ENCODE peak calls at places on chromosomes 5 and 9, in six cellular contexts. Z is lower leg skin, N is A549, O is uterus, K is adrenal gland, S is heart left ventricle. M is an unnamed sample.

GRCh38 chr5:149151717-149152116 is 10.4 kb downstream of the ABLIM3 start:
- DNase-seq in Z (no peak), N (peak), O (no peak), K (no peak), S (no peak), M (no peak)

GRCh38 chr9:136095028-136095494 is at the start of gene NACC2:
- DNase-seq in Z (peak), N (peak), O (peak), K (peak), S (peak), M (no peak)

GRCh38 chr9:98838155-98838904 is 30.9 kb downstream of the GALNT12 start:
- DNase-seq in Z (no peak), N (no peak), O (no peak), K (no peak), S (no peak), M (no peak)

GRCh38 chr5:39760385-39761198 is 335.8 kb upstream of the DAB2 start:
- DNase-seq in Z (no peak), N (peak), O (no peak), K (no peak), S (no peak), M (no peak)

GRCh38 chr9:91536211-91536691 is 112.6 kb upstream of the NFIL3 start:
- DNase-seq in Z (no peak), N (peak), O (no peak), K (no peak), S (no peak), M (no peak)

GRCh38 chr9:107131108-107131799 is 151.8 kb upstream of the RAD23B start:
- DNase-seq in Z (no peak), N (no peak), O (no peak), K (no peak), S (no peak), M (no peak)

GRCh38 chr9:71285191-71285656 is 163.8 kb upstream of the TRPM3 start:
- DNase-seq in Z (no peak), N (peak), O (no peak), K (peak), S (no peak), M (no peak)

GRCh38 chr5:443239-444151 is 519 bp downstream of the EXOC3 start:
- DNase-seq in Z (peak), N (peak), O (no peak), K (no peak), S (peak), M (no peak)

GRCh38 chr9:131281119-131281965 is 5.0 kb upstream of the FAM78A start:
- DNase-seq in Z (no peak), N (no peak), O (no peak), K (no peak), S (no peak), M (no peak)

GRCh38 chr5:14204785-14205321 is 61.7 kb downstream of the TRIO start:
- DNase-seq in Z (peak), N (peak), O (peak), K (peak), S (peak), M (no peak)

GRCh38 chr9:108478871-108479332 is 376.9 kb downstream of the ACTL7B start:
- DNase-seq in Z (no peak), N (peak), O (no peak), K (no peak), S (no peak), M (no peak)

GRCh38 chr9:21993893-21994525 is at the start of gene CDKN2A:
- DNase-seq in Z (no peak), N (no peak), O (no peak), K (peak), S (peak), M (no peak)

GRCh38 chr5:44943637-44944036 is 134.9 kb downstream of the MRPS30 start:
- DNase-seq in Z (no peak), N (no peak), O (no peak), K (no peak), S (no peak), M (no peak)

GRCh38 chr9:134222018-134222573 is 57.7 kb upstream of the RNU6ATAC start:
- DNase-seq in Z (no peak), N (no peak), O (no peak), K (peak), S (peak), M (no peak)

GRCh38 chr5:1500411-1501091 is 23.2 kb downstream of the LPCAT1 start:
- DNase-seq in Z (no peak), N (no peak), O (peak), K (peak), S (peak), M (no peak)

GRCh38 chr9:127311239-127311741 is 46.7 kb downstream of the GARNL3 start:
- DNase-seq in Z (no peak), N (peak), O (no peak), K (peak), S (no peak), M (no peak)

GRCh38 chr9:95382433-95382832 is 64.9 kb upstream of the FANCC start:
- DNase-seq in Z (peak), N (no peak), O (no peak), K (no peak), S (no peak), M (no peak)

GRCh38 chr9:136971746-136972145 is 5.6 kb upstream of the PTGDS start:
- DNase-seq in Z (no peak), N (no peak), O (no peak), K (no peak), S (no peak), M (no peak)

GRCh38 chr9:93126151-93126781 is 7.8 kb downstream of the NINJ1 start:
- DNase-seq in Z (peak), N (no peak), O (peak), K (peak), S (peak), M (no peak)

GRCh38 chr5:11902304-11902703 is 1.9 kb downstream of the CTNND2 start:
- DNase-seq in Z (no peak), N (no peak), O (no peak), K (no peak), S (no peak), M (no peak)

GRCh38 chr5:126274396-126274795 is 148.8 kb upstream of the GRAMD2B start:
- DNase-seq in Z (no peak), N (no peak), O (no peak), K (no peak), S (no peak), M (no peak)

GRCh38 chr9:34451135-34451534 is 7.2 kb downstream of the FAM219A start:
- DNase-seq in Z (peak), N (no peak), O (no peak), K (no peak), S (no peak), M (no peak)

GRCh38 chr9:121656941-121657340 is 5.5 kb downstream of the DAB2IP start:
- DNase-seq in Z (no peak), N (no peak), O (no peak), K (no peak), S (no peak), M (no peak)

GRCh38 chr9:96048116-96048953 is 172.8 kb downstream of the ERCC6L2 start:
- DNase-seq in Z (no peak), N (no peak), O (no peak), K (no peak), S (no peak), M (no peak)

GRCh38 chr9:94869415-94869838 is 142.9 kb downstream of the AOPEP start:
- DNase-seq in Z (no peak), N (peak), O (no peak), K (peak), S (no peak), M (no peak)

GRCh38 chr5:86971034-86971511 is 296.6 kb upstream of the RASA1 start:
- DNase-seq in Z (no peak), N (peak), O (no peak), K (peak), S (no peak), M (no peak)

GRCh38 chr5:18465833-18466681 is 831.8 kb downstream of the TAF11L14 start:
- DNase-seq in Z (no peak), N (peak), O (no peak), K (peak), S (no peak), M (no peak)

GRCh38 chr9:76414656-76415055 is 20.4 kb upstream of the RFK start:
- DNase-seq in Z (no peak), N (no peak), O (no peak), K (peak), S (no peak), M (no peak)

GRCh38 chr9:70315389-70315788 is 56.6 kb downstream of the SMC5 start:
- DNase-seq in Z (no peak), N (no peak), O (no peak), K (no peak), S (no peak), M (no peak)

GRCh38 chr5:119105971-119106370 is 35.1 kb downstream of the DMXL1 start:
- DNase-seq in Z (no peak), N (no peak), O (no peak), K (no peak), S (no peak), M (no peak)

GRCh38 chr9:811101-811531 is 30.4 kb upstream of the DMRT1 start:
- DNase-seq in Z (no peak), N (peak), O (no peak), K (no peak), S (no peak), M (no peak)

GRCh38 chr9:123268240-123268949 is at the start of gene STRBP:
- DNase-seq in Z (peak), N (peak), O (peak), K (peak), S (peak), M (no peak)

GRCh38 chr9:124066783-124067563 is 55.4 kb downstream of the LHX2 start:
- DNase-seq in Z (no peak), N (no peak), O (no peak), K (no peak), S (no peak), M (no peak)

GRCh38 chr5:337565-338130 is 16.1 kb downstream of the AHRR start:
- DNase-seq in Z (peak), N (peak), O (no peak), K (no peak), S (no peak), M (no peak)

GRCh38 chr5:68727931-68728330 is 365.9 kb upstream of the SLC30A5 start:
- DNase-seq in Z (no peak), N (no peak), O (no peak), K (no peak), S (no peak), M (no peak)

GRCh38 chr5:68731255-68731654 is 362.6 kb upstream of the SLC30A5 start:
- DNase-seq in Z (no peak), N (no peak), O (no peak), K (no peak), S (no peak), M (no peak)

GRCh38 chr5:68725905-68726683 is 367.7 kb upstream of the SLC30A5 start:
- DNase-seq in Z (no peak), N (no peak), O (no peak), K (no peak), S (no peak), M (no peak)

GRCh38 chr5:68730220-68731010 is 363.4 kb upstream of the SLC30A5 start:
- DNase-seq in Z (no peak), N (peak), O (peak), K (peak), S (no peak), M (no peak)
- TF ChIP-seq POLR2A in Z (no peak), N (no peak), O (no peak), K (no peak), S (no peak), M (no peak)

GRCh38 chr9:72812622-72813111 is 140.2 kb downstream of the ALDH1A1 start:
- DNase-seq in Z (no peak), N (no peak), O (no peak), K (no peak), S (no peak), M (no peak)

GRCh38 chr9:72808446-72808768 is 144.4 kb downstream of the ALDH1A1 start:
- DNase-seq in Z (no peak), N (no peak), O (no peak), K (no peak), S (no peak), M (no peak)

GRCh38 chr9:72813544-72813943 is 139.3 kb downstream of the ALDH1A1 start:
- DNase-seq in Z (no peak), N (no peak), O (no peak), K (no peak), S (no peak), M (no peak)

GRCh38 chr9:72809586-72809985 is 143.3 kb downstream of the ALDH1A1 start:
- DNase-seq in Z (no peak), N (no peak), O (no peak), K (no peak), S (no peak), M (no peak)

DNA sequence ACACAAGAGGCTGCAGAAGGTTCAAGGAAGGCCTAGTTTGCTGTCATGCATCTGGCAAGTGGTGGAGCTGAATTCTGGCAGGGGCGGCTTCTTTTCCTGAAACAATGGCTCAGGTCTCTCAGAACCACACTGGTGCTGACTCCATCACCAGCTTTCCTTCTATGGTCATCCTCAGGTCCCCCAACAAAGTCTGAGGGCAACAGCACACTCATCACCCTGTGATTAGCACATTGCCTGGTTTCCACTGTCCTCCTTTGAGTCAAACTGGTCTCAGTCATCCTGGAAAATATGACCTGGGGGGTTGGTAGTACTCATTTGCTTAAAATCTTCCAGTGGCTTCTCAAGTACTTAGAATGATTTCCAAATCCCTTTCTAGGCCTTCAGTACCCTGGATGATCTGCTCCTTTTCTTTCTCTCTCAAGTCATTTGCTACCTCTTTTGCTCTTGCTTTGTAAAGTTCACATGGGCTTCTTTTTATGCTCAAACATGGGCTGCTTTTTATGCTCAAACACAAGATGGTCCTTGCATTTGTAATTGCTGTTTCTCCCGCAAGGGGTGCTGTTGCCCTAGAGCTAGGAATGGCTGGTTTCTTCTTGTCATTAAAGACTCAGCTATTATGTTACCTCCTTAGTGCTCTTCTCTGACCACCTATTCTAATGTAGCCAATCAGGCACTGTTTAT is 144.9 kb downstream of the ALDH1A1 start:
- DNase-seq in Z (no peak), N (peak), O (no peak), K (no peak), S (no peak), M (no peak)
- TF ChIP-seq CTCF in Z (no peak), N (peak), O (no peak), K (no peak), S (no peak), M (no peak)

GRCh38 chr9:128902351-128903078 is 18.3 kb upstream of the PHYHD1 start:
- DNase-seq in Z (peak), N (no peak), O (no peak), K (no peak), S (peak), M (no peak)
- TF ChIP-seq POLR2A in Z (no peak), N (no peak), O (no peak), K (no peak), S (no peak), M (no peak)

DNA sequence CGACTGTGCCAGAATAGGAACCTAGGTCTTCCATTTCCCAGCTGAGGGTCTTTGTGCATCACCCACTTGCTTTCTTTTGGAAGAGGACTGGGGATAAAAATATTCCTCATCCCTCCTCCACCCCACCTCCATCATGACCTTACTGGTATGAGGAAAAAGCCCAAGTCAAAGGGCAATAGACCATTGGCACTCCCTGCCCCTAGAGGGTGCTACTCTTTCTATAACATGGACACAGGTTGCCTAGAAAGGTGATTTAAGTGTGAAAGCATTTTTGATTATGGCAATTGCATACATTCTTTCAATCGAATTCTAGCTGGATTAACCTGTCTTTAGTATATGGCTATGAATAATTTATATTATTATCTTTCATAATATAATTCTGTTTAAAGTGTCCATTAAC is 22.8 kb upstream of the ZNF618 start:
- DNase-seq in Z (no peak), N (peak), O (no peak), K (no peak), S (no peak), M (no peak)
- TF ChIP-seq CTCF in Z (no peak), N (no peak), O (no peak), K (peak), S (no peak), M (no peak)

DNA sequence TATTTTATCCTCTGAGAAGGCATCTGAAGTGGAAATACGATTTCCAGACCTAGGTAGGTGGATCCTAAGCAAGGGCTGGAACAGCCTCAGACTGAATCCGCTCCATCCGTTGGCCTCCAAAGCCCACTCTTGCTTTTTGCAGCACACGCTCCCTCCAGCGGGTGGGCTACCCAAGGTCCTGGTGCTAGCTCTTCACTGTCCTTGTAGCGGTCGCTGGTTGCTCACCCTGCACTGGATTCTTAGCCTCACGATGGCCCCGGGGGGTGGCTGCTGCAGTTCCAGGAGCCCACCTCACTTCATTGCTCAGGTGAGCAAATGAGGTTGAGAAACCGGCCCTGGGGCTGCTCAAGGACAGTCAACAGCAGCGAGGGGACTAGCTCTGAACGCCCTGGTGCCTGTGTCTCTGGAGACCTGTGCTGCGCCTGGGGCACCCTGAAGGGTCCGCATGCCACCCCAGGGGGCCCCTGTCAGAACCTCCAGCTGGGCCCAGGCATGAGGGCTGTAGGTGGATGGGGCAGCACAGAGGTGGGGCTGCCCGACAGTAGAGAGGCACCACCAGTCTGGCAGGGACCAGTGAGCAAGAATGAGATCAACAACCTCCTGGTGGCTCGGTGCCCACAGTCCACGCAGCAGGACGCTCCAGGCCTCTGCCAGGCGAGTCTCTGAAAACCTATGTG is 4.3 kb downstream of the MGAT4B start:
- DNase-seq in Z (peak), N (no peak), O (no peak), K (peak), S (peak), M (no peak)
- TF ChIP-seq POLR2A in Z (no peak), N (no peak), O (no peak), K (peak), S (no peak), M (no peak)

DNA sequence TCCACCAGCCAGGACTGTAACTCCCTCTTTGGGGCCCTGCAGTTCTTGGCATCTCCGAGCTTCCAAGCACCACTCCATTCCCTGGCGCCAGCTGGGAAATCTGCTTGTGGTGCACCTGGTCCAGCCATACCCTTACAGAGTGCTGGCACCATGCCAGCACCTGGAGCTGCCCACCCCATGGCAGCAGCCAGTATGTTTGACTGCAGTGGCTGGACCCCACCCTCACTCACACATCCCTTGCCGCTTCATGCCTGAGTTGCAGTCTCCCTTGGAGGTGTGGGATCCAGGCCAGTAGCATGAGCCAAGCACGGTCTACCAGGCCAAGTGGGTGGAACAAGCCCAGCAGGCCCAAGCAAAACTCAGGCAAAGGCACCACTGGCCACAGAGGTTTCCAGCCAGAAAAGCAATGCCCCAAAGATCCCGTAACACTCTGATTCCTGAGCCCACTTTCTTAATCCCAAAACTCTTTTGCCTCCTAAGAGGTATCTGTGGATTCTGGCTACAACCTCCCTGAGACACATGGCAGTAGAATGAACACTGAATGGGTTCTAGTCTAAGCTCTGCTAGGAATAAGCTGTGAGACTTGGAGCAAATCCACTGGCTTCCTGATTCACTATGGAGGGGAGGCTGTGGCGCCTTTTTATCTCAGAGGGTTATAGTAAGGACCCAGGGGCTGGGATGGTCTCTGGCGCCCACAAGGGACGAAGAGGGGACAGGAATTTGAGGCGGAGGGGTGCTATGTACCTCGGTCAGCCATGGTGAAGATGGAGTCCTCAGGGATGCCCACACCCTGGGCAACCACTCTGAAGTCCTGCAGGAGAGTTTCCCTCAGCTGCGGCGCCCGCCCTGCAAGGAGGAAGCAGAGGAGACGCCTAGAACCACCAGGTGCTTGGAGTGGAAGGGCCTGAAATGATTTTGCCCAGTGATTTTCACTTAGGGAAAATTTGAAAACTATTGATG is 5.6 kb downstream of the AMBP start:
- DNase-seq in Z (no peak), N (no peak), O (peak), K (peak), S (peak), M (no peak)
- TF ChIP-seq CTCF in Z (no peak), N (no peak), O (no peak), K (no peak), S (no peak), M (no peak)

GRCh38 chr9:88535226-88535931 is 401 bp downstream of the NXNL2 start:
- DNase-seq in Z (no peak), N (peak), O (peak), K (no peak), S (peak), M (no peak)
- TF ChIP-seq POLR2A in Z (no peak), N (no peak), O (no peak), K (no peak), S (no peak), M (no peak)

M was measured in vagina.